ENCODE peak calls at places on chromosomes 4 and X, in ten cellular contexts. One of them, this sample, is unnamed.

GRCh38 chrX:8049827-8050226 is 121.2 kb downstream of the VCX2 start:
- DNase-seq in A549: no peak
- DNase-seq in H9: no peak
- DNase-seq in ovary: no peak
- DNase-seq in MCF 10A: peak; percentile 52
- DNase-seq in hepatocyte: no peak
- DNase-seq in left lung: no peak
- DNase-seq in fibroblast of lung: peak; percentile 51
- DNase-seq in epithelial cell of esophagus: no peak
- DNase-seq in GM10248: no peak
- DNase-seq in this sample: no peak

GRCh38 chrX:111470681-111471403 is 40.6 kb upstream of the SERTM2 start:
- DNase-seq in left lung: no peak
- DNase-seq in H9: no peak
- DNase-seq in fibroblast of lung: no peak
- DNase-seq in hepatocyte: no peak
- DNase-seq in MCF 10A: no peak
- DNase-seq in ovary: no peak
- DNase-seq in A549: no peak
- DNase-seq in GM10248: no peak
- DNase-seq in epithelial cell of esophagus: no peak
- DNase-seq in this sample: no peak

GRCh38 chr4:165874799-165875371 is 1.8 kb downstream of the TLL1 start:
- DNase-seq in left lung: peak; percentile 76
- DNase-seq in A549: peak; percentile 5
- DNase-seq in ovary: no peak
- DNase-seq in epithelial cell of esophagus: peak; percentile 41
- DNase-seq in MCF 10A: peak; percentile 36
- DNase-seq in GM10248: no peak
- DNase-seq in hepatocyte: peak; percentile 70
- DNase-seq in H9: peak; percentile 67
- DNase-seq in fibroblast of lung: no peak
- DNase-seq in this sample: peak; percentile 59

GRCh38 chr4:14269824-14270223 is 642.3 kb upstream of the BOD1L1 start:
- DNase-seq in H9: no peak
- DNase-seq in left lung: no peak
- DNase-seq in A549: no peak
- DNase-seq in ovary: no peak
- DNase-seq in epithelial cell of esophagus: no peak
- DNase-seq in GM10248: no peak
- DNase-seq in hepatocyte: no peak
- DNase-seq in fibroblast of lung: no peak
- DNase-seq in MCF 10A: no peak
- DNase-seq in this sample: no peak

GRCh38 chr4:115082633-115083032 is 30.8 kb downstream of the NDST4 start:
- DNase-seq in H9: no peak
- DNase-seq in A549: no peak
- DNase-seq in epithelial cell of esophagus: no peak
- DNase-seq in ovary: no peak
- DNase-seq in hepatocyte: no peak
- DNase-seq in MCF 10A: no peak
- DNase-seq in left lung: no peak
- DNase-seq in fibroblast of lung: no peak
- DNase-seq in GM10248: no peak
- DNase-seq in this sample: no peak

GRCh38 chr4:79147251-79147650 is 178.6 kb downstream of the NAA11 start:
- DNase-seq in GM10248: no peak
- DNase-seq in MCF 10A: no peak
- DNase-seq in epithelial cell of esophagus: peak; percentile 42
- DNase-seq in left lung: no peak
- DNase-seq in H9: no peak
- DNase-seq in ovary: no peak
- DNase-seq in hepatocyte: no peak
- DNase-seq in fibroblast of lung: no peak
- DNase-seq in A549: no peak
- DNase-seq in this sample: no peak

GRCh38 chrX:119981286-119982070 is 37.9 kb upstream of the NKAP start:
- DNase-seq in GM10248: peak; percentile 40
- DNase-seq in MCF 10A: peak; percentile 54
- DNase-seq in fibroblast of lung: peak; percentile 8
- DNase-seq in hepatocyte: peak; percentile 46
- DNase-seq in ovary: no peak
- DNase-seq in H9: peak; percentile 60
- DNase-seq in epithelial cell of esophagus: peak; percentile 36
- DNase-seq in A549: peak; percentile 47
- DNase-seq in left lung: no peak
- DNase-seq in this sample: no peak

GRCh38 chrX:34915463-34916225 is 27.0 kb upstream of the FAM47B start:
- DNase-seq in hepatocyte: peak; percentile 33
- DNase-seq in H9: no peak
- DNase-seq in MCF 10A: no peak
- DNase-seq in ovary: no peak
- DNase-seq in GM10248: no peak
- DNase-seq in fibroblast of lung: no peak
- DNase-seq in left lung: no peak
- DNase-seq in A549: no peak
- DNase-seq in epithelial cell of esophagus: peak; percentile 74
- DNase-seq in this sample: no peak

GRCh38 chr4:15400911-15401671 is 26.7 kb upstream of the C1QTNF7 start:
- DNase-seq in A549: peak; percentile 4
- DNase-seq in GM10248: no peak
- DNase-seq in fibroblast of lung: peak; percentile 81
- DNase-seq in hepatocyte: peak; percentile 13
- DNase-seq in left lung: peak; percentile 84
- DNase-seq in H9: no peak
- DNase-seq in epithelial cell of esophagus: peak; percentile 92
- DNase-seq in MCF 10A: peak; percentile 92
- DNase-seq in ovary: peak; percentile 68
- DNase-seq in this sample: no peak

GRCh38 chr4:184940500-184940899 is 77.8 kb upstream of the HELT start:
- DNase-seq in A549: no peak
- DNase-seq in epithelial cell of esophagus: no peak
- DNase-seq in MCF 10A: no peak
- DNase-seq in fibroblast of lung: no peak
- DNase-seq in H9: no peak
- DNase-seq in hepatocyte: no peak
- DNase-seq in GM10248: no peak
- DNase-seq in ovary: no peak
- DNase-seq in left lung: no peak
- DNase-seq in this sample: no peak

GRCh38 chr4:53273726-53274125 is 92.1 kb downstream of the SCFD2 start:
- DNase-seq in H9: no peak
- DNase-seq in GM10248: no peak
- DNase-seq in MCF 10A: peak; percentile 2
- DNase-seq in A549: no peak
- DNase-seq in ovary: no peak
- DNase-seq in epithelial cell of esophagus: peak; percentile 7
- DNase-seq in hepatocyte: no peak
- DNase-seq in fibroblast of lung: peak; percentile 71
- DNase-seq in left lung: no peak
- DNase-seq in this sample: no peak

GRCh38 chr4:33625762-33626161 is 2618.6 kb downstream of the ARAP2 start:
- DNase-seq in fibroblast of lung: no peak
- DNase-seq in A549: peak; percentile 0
- DNase-seq in ovary: no peak
- DNase-seq in epithelial cell of esophagus: peak; percentile 24
- DNase-seq in H9: no peak
- DNase-seq in hepatocyte: peak; percentile 11
- DNase-seq in left lung: no peak
- DNase-seq in MCF 10A: peak; percentile 18
- DNase-seq in GM10248: no peak
- DNase-seq in this sample: no peak

GRCh38 chr4:40254961-40255721 is 58.3 kb downstream of the RHOH start:
- DNase-seq in ovary: no peak
- DNase-seq in fibroblast of lung: peak; percentile 73
- DNase-seq in GM10248: no peak
- DNase-seq in MCF 10A: peak; percentile 80
- DNase-seq in A549: peak; percentile 76
- DNase-seq in hepatocyte: peak; percentile 60
- DNase-seq in H9: no peak
- DNase-seq in epithelial cell of esophagus: peak; percentile 83
- DNase-seq in left lung: no peak
- DNase-seq in this sample: no peak

GRCh38 chr4:101471201-101471600 is 123.9 kb upstream of the PPP3CA start:
- DNase-seq in epithelial cell of esophagus: no peak
- DNase-seq in A549: no peak
- DNase-seq in GM10248: no peak
- DNase-seq in hepatocyte: no peak
- DNase-seq in ovary: no peak
- DNase-seq in MCF 10A: no peak
- DNase-seq in fibroblast of lung: peak; percentile 66
- DNase-seq in left lung: no peak
- DNase-seq in H9: no peak
- DNase-seq in this sample: no peak

GRCh38 chrX:46588263-46588662 is 14.7 kb downstream of the CHST7 start:
- DNase-seq in H9: peak; percentile 61
- DNase-seq in ovary: no peak
- DNase-seq in GM10248: no peak
- DNase-seq in MCF 10A: peak; percentile 53
- DNase-seq in epithelial cell of esophagus: peak; percentile 48
- DNase-seq in hepatocyte: no peak
- DNase-seq in A549: peak; percentile 28
- DNase-seq in left lung: no peak
- DNase-seq in fibroblast of lung: peak; percentile 78
- DNase-seq in this sample: no peak

GRCh38 chr4:84673475-84674230 is 90.7 kb downstream of the CDS1 start:
- DNase-seq in A549: peak; percentile 16
- DNase-seq in ovary: no peak
- DNase-seq in left lung: no peak
- DNase-seq in MCF 10A: peak; percentile 84
- DNase-seq in epithelial cell of esophagus: peak; percentile 86
- DNase-seq in fibroblast of lung: peak; percentile 93
- DNase-seq in H9: no peak
- DNase-seq in hepatocyte: no peak
- DNase-seq in GM10248: no peak
- DNase-seq in this sample: no peak

GRCh38 chrX:137930562-137930961 is 364.6 kb downstream of the ZIC3 start:
- DNase-seq in left lung: no peak
- DNase-seq in A549: no peak
- DNase-seq in H9: peak; percentile 28
- DNase-seq in hepatocyte: no peak
- DNase-seq in MCF 10A: no peak
- DNase-seq in ovary: no peak
- DNase-seq in GM10248: no peak
- DNase-seq in fibroblast of lung: no peak
- DNase-seq in epithelial cell of esophagus: no peak
- DNase-seq in this sample: no peak

GRCh38 chrX:137929951-137930350 is 364.0 kb downstream of the ZIC3 start:
- DNase-seq in A549: no peak
- DNase-seq in fibroblast of lung: no peak
- DNase-seq in hepatocyte: no peak
- DNase-seq in left lung: no peak
- DNase-seq in MCF 10A: no peak
- DNase-seq in GM10248: no peak
- DNase-seq in epithelial cell of esophagus: no peak
- DNase-seq in ovary: no peak
- DNase-seq in H9: no peak
- DNase-seq in this sample: no peak

DNA sequence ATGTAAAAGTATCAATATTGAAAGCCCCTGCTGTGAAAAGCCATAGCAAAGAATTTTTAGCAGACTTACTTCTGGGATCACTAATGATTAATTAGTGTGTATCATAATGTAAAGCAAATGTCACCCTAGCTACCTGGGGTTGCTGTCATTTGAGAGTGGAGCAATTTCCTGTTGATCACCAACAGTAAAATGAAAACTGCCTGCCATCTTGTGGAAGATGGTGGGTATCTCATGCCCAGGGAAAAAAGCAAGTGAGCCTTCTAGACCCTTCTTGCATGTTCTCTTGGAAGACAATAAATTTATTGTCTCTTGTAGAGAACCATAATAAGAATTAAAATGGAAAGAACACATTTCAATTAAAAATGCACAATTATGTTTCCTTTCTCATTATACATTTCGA is 360.2 kb downstream of the ZIC3 start:
- DNase-seq in ovary: no peak
- DNase-seq in epithelial cell of esophagus: peak; percentile 0
- DNase-seq in A549: peak; percentile 6
- DNase-seq in fibroblast of lung: no peak
- DNase-seq in left lung: no peak
- DNase-seq in MCF 10A: peak; percentile 30
- DNase-seq in H9: no peak
- DNase-seq in GM10248: no peak
- DNase-seq in hepatocyte: peak; percentile 9
- DNase-seq in this sample: peak; percentile 13
- TF ChIP-seq CTCF in ovary: no peak
- TF ChIP-seq CTCF in epithelial cell of esophagus: no peak
- TF ChIP-seq CTCF in A549: peak; percentile 7
- TF ChIP-seq CTCF in fibroblast of lung: no peak
- TF ChIP-seq CTCF in left lung: no peak
- TF ChIP-seq CTCF in MCF 10A: peak; percentile 31
- TF ChIP-seq CTCF in H9: peak; percentile 74
- TF ChIP-seq CTCF in GM10248: no peak
- TF ChIP-seq CTCF in hepatocyte: peak; percentile 33
- TF ChIP-seq CTCF in this sample: peak; percentile 49

DNA sequence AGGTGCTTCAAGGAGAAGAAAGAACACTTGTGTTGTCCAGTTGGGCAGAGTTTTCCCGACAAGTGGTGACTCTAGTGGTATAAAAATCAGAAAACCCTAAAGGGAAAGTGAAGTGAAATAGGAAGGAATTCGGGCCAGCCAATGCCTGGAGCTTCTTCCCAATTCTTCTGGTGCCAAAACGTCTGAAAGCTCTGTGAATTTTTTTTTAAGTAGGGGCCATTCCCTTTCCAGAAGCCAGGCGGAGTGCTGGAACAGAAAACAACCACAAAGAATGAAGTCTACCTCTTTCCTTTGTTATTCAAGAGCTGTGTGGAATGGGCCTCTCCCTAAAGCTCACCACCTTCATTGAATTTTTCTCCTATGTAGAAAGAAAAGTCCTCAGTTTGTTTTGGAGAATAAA is 43.1 kb upstream of the PPARGC1A start:
- DNase-seq in A549: no peak
- DNase-seq in ovary: no peak
- DNase-seq in epithelial cell of esophagus: peak; percentile 23
- DNase-seq in fibroblast of lung: peak; percentile 77
- DNase-seq in H9: peak; percentile 68
- DNase-seq in MCF 10A: peak; percentile 46
- DNase-seq in hepatocyte: peak; percentile 9
- DNase-seq in left lung: no peak
- DNase-seq in GM10248: no peak
- DNase-seq in this sample: no peak
- TF ChIP-seq CTCF in A549: no peak
- TF ChIP-seq CTCF in ovary: no peak
- TF ChIP-seq CTCF in epithelial cell of esophagus: peak; percentile 78
- TF ChIP-seq CTCF in fibroblast of lung: peak; percentile 56
- TF ChIP-seq CTCF in H9: peak; percentile 73
- TF ChIP-seq CTCF in MCF 10A: peak; percentile 37
- TF ChIP-seq CTCF in hepatocyte: peak; percentile 26
- TF ChIP-seq CTCF in left lung: no peak
- TF ChIP-seq CTCF in GM10248: no peak
- TF ChIP-seq CTCF in this sample: no peak

GRCh38 chrX:30513284-30513683 is 64.3 kb downstream of the TASL start:
- DNase-seq in MCF 10A: peak; percentile 32
- DNase-seq in fibroblast of lung: no peak
- DNase-seq in left lung: no peak
- DNase-seq in epithelial cell of esophagus: peak; percentile 16
- DNase-seq in hepatocyte: no peak
- DNase-seq in A549: peak; percentile 16
- DNase-seq in H9: no peak
- DNase-seq in ovary: no peak
- DNase-seq in GM10248: no peak
- DNase-seq in this sample: no peak
- TF ChIP-seq CTCF in MCF 10A: peak; percentile 57
- TF ChIP-seq CTCF in fibroblast of lung: peak; percentile 22
- TF ChIP-seq CTCF in left lung: peak; percentile 28
- TF ChIP-seq CTCF in epithelial cell of esophagus: peak; percentile 39
- TF ChIP-seq CTCF in hepatocyte: peak; percentile 38
- TF ChIP-seq CTCF in A549: peak; percentile 50
- TF ChIP-seq CTCF in H9: peak; percentile 80
- TF ChIP-seq CTCF in ovary: no peak
- TF ChIP-seq CTCF in GM10248: peak; percentile 23
- TF ChIP-seq CTCF in this sample: peak; percentile 53

GRCh38 chrX:154762529-154763296 is at the start of gene DKC1:
- DNase-seq in fibroblast of lung: peak; percentile 90
- DNase-seq in hepatocyte: peak; percentile 97
- DNase-seq in left lung: peak; percentile 99
- DNase-seq in GM10248: peak; percentile 92
- DNase-seq in epithelial cell of esophagus: peak; percentile 96
- DNase-seq in A549: peak; percentile 97
- DNase-seq in H9: peak; percentile 96
- DNase-seq in MCF 10A: peak; percentile 92
- DNase-seq in ovary: peak; percentile 97
- DNase-seq in this sample: peak; percentile 86
- TF ChIP-seq CTCF in fibroblast of lung: no peak
- TF ChIP-seq CTCF in hepatocyte: peak; percentile 18
- TF ChIP-seq CTCF in left lung: no peak
- TF ChIP-seq CTCF in GM10248: no peak
- TF ChIP-seq CTCF in epithelial cell of esophagus: no peak
- TF ChIP-seq CTCF in A549: no peak
- TF ChIP-seq CTCF in H9: peak; percentile 21
- TF ChIP-seq CTCF in MCF 10A: no peak
- TF ChIP-seq CTCF in ovary: no peak
- TF ChIP-seq CTCF in this sample: no peak